ENCODE peak calls at places on chromosomes 11 and 22, in nine cellular contexts. One of them, this sample, is unnamed.

GRCh38 chr11:106202935-106203620 is 125.6 kb downstream of the AASDHPPT start:
- DNase-seq in ascending aorta: no peak
- DNase-seq in psoas muscle: no peak
- DNase-seq in WERI-Rb-1: no peak
- DNase-seq in kidney: no peak
- DNase-seq in AG04449: no peak
- DNase-seq in HFFc6: no peak
- DNase-seq in IMR-90: peak; percentile 1
- DNase-seq in heart left ventricle: no peak
- DNase-seq in this sample: no peak

GRCh38 chr11:75597636-75598035 is 35.6 kb downstream of the SERPINH1 start:
- DNase-seq in HFFc6: no peak
- DNase-seq in psoas muscle: no peak
- DNase-seq in AG04449: no peak
- DNase-seq in IMR-90: no peak
- DNase-seq in WERI-Rb-1: peak; percentile 74
- DNase-seq in ascending aorta: no peak
- DNase-seq in heart left ventricle: no peak
- DNase-seq in kidney: no peak
- DNase-seq in this sample: no peak

GRCh38 chr11:12921580-12922157 is 87.4 kb upstream of the RASSF10 start:
- DNase-seq in WERI-Rb-1: no peak
- DNase-seq in psoas muscle: no peak
- DNase-seq in ascending aorta: no peak
- DNase-seq in IMR-90: no peak
- DNase-seq in AG04449: no peak
- DNase-seq in kidney: no peak
- DNase-seq in heart left ventricle: no peak
- DNase-seq in HFFc6: no peak
- DNase-seq in this sample: no peak

GRCh38 chr11:86046111-86046510 is 22.8 kb downstream of the PICALM start:
- DNase-seq in kidney: no peak
- DNase-seq in psoas muscle: no peak
- DNase-seq in heart left ventricle: no peak
- DNase-seq in IMR-90: no peak
- DNase-seq in AG04449: no peak
- DNase-seq in ascending aorta: no peak
- DNase-seq in WERI-Rb-1: no peak
- DNase-seq in HFFc6: no peak
- DNase-seq in this sample: no peak

GRCh38 chr11:102280237-102280833 is 36.9 kb upstream of the BIRC3 start:
- DNase-seq in AG04449: no peak
- DNase-seq in psoas muscle: no peak
- DNase-seq in heart left ventricle: no peak
- DNase-seq in kidney: no peak
- DNase-seq in IMR-90: no peak
- DNase-seq in ascending aorta: no peak
- DNase-seq in HFFc6: no peak
- DNase-seq in WERI-Rb-1: no peak
- DNase-seq in this sample: no peak

GRCh38 chr11:124193221-124193945 is 10.2 kb downstream of the OR10D3 start:
- DNase-seq in IMR-90: no peak
- DNase-seq in AG04449: no peak
- DNase-seq in heart left ventricle: no peak
- DNase-seq in kidney: no peak
- DNase-seq in psoas muscle: no peak
- DNase-seq in HFFc6: no peak
- DNase-seq in ascending aorta: no peak
- DNase-seq in WERI-Rb-1: no peak
- DNase-seq in this sample: no peak

GRCh38 chr11:9459573-9460321 is 1.1 kb upstream of the ZNF143 start:
- DNase-seq in WERI-Rb-1: peak; percentile 59
- DNase-seq in ascending aorta: no peak
- DNase-seq in IMR-90: peak; percentile 64
- DNase-seq in HFFc6: peak; percentile 2
- DNase-seq in psoas muscle: no peak
- DNase-seq in kidney: no peak
- DNase-seq in AG04449: no peak
- DNase-seq in heart left ventricle: no peak
- DNase-seq in this sample: no peak

GRCh38 chr22:44729391-44730012 is 22.9 kb upstream of the ARHGAP8 start:
- DNase-seq in AG04449: no peak
- DNase-seq in heart left ventricle: peak; percentile 81
- DNase-seq in kidney: no peak
- DNase-seq in HFFc6: peak; percentile 47
- DNase-seq in ascending aorta: no peak
- DNase-seq in WERI-Rb-1: no peak
- DNase-seq in IMR-90: peak; percentile 71
- DNase-seq in psoas muscle: peak; percentile 68
- DNase-seq in this sample: no peak

GRCh38 chr11:47001666-47002285 is 65.2 kb downstream of the CSTPP1 start:
- DNase-seq in WERI-Rb-1: no peak
- DNase-seq in psoas muscle: no peak
- DNase-seq in ascending aorta: no peak
- DNase-seq in HFFc6: no peak
- DNase-seq in kidney: no peak
- DNase-seq in IMR-90: peak; percentile 41
- DNase-seq in AG04449: no peak
- DNase-seq in heart left ventricle: no peak
- DNase-seq in this sample: no peak

GRCh38 chr11:1220941-1221721 is 1.7 kb upstream of the MUC5B start:
- DNase-seq in psoas muscle: peak; percentile 44
- DNase-seq in AG04449: no peak
- DNase-seq in kidney: peak; percentile 54
- DNase-seq in WERI-Rb-1: no peak
- DNase-seq in ascending aorta: no peak
- DNase-seq in IMR-90: no peak
- DNase-seq in heart left ventricle: peak; percentile 39
- DNase-seq in HFFc6: no peak
- DNase-seq in this sample: no peak

GRCh38 chr11:81869337-81870065 is 864.2 kb downstream of the FAM181B start:
- DNase-seq in ascending aorta: no peak
- DNase-seq in heart left ventricle: no peak
- DNase-seq in HFFc6: no peak
- DNase-seq in kidney: no peak
- DNase-seq in IMR-90: no peak
- DNase-seq in AG04449: no peak
- DNase-seq in WERI-Rb-1: no peak
- DNase-seq in psoas muscle: no peak
- DNase-seq in this sample: no peak

GRCh38 chr11:73206751-73207280 is 11.3 kb upstream of the P2RY2 start:
- DNase-seq in heart left ventricle: no peak
- DNase-seq in WERI-Rb-1: no peak
- DNase-seq in IMR-90: no peak
- DNase-seq in psoas muscle: no peak
- DNase-seq in AG04449: no peak
- DNase-seq in ascending aorta: no peak
- DNase-seq in HFFc6: no peak
- DNase-seq in kidney: no peak
- DNase-seq in this sample: no peak

GRCh38 chr11:119015054-119015611 is 3.0 kb downstream of the RPS25 start:
- DNase-seq in psoas muscle: no peak
- DNase-seq in AG04449: no peak
- DNase-seq in ascending aorta: no peak
- DNase-seq in IMR-90: no peak
- DNase-seq in kidney: no peak
- DNase-seq in HFFc6: no peak
- DNase-seq in heart left ventricle: no peak
- DNase-seq in WERI-Rb-1: no peak
- DNase-seq in this sample: no peak

GRCh38 chr11:113202431-113202830 is 112.0 kb upstream of the TTC12 start:
- DNase-seq in heart left ventricle: no peak
- DNase-seq in kidney: no peak
- DNase-seq in psoas muscle: no peak
- DNase-seq in AG04449: no peak
- DNase-seq in IMR-90: no peak
- DNase-seq in WERI-Rb-1: no peak
- DNase-seq in ascending aorta: no peak
- DNase-seq in HFFc6: peak; percentile 3
- DNase-seq in this sample: no peak

GRCh38 chr11:85875505-85875904 is 20.3 kb downstream of the CCDC83 start:
- DNase-seq in IMR-90: peak; percentile 83
- DNase-seq in psoas muscle: no peak
- DNase-seq in ascending aorta: no peak
- DNase-seq in kidney: no peak
- DNase-seq in WERI-Rb-1: no peak
- DNase-seq in heart left ventricle: no peak
- DNase-seq in AG04449: no peak
- DNase-seq in HFFc6: peak; percentile 63
- DNase-seq in this sample: no peak

GRCh38 chr22:35476341-35476740 is 64.3 kb upstream of the RASD2 start:
- DNase-seq in ascending aorta: no peak
- DNase-seq in heart left ventricle: no peak
- DNase-seq in psoas muscle: no peak
- DNase-seq in kidney: no peak
- DNase-seq in AG04449: no peak
- DNase-seq in HFFc6: no peak
- DNase-seq in WERI-Rb-1: no peak
- DNase-seq in IMR-90: no peak
- DNase-seq in this sample: no peak

GRCh38 chr11:126824035-126824607 is 176.4 kb downstream of the KIRREL3 start:
- DNase-seq in IMR-90: no peak
- DNase-seq in HFFc6: no peak
- DNase-seq in AG04449: no peak
- DNase-seq in ascending aorta: no peak
- DNase-seq in kidney: no peak
- DNase-seq in WERI-Rb-1: no peak
- DNase-seq in heart left ventricle: no peak
- DNase-seq in psoas muscle: no peak
- DNase-seq in this sample: no peak

GRCh38 chr11:61607920-61608599 is 27.2 kb upstream of the SYT7 start:
- DNase-seq in WERI-Rb-1: no peak
- DNase-seq in HFFc6: no peak
- DNase-seq in kidney: no peak
- DNase-seq in AG04449: no peak
- DNase-seq in ascending aorta: no peak
- DNase-seq in IMR-90: no peak
- DNase-seq in psoas muscle: no peak
- DNase-seq in heart left ventricle: no peak
- DNase-seq in this sample: no peak

GRCh38 chr11:95091663-95092062 is 2.0 kb downstream of the ENDOD1 start:
- DNase-seq in ascending aorta: no peak
- DNase-seq in IMR-90: no peak
- DNase-seq in psoas muscle: no peak
- DNase-seq in WERI-Rb-1: no peak
- DNase-seq in HFFc6: no peak
- DNase-seq in kidney: no peak
- DNase-seq in heart left ventricle: no peak
- DNase-seq in AG04449: no peak
- DNase-seq in this sample: no peak

GRCh38 chr11:47259178-47259977 is 1.6 kb downstream of the NR1H3 start:
- DNase-seq in heart left ventricle: no peak
- DNase-seq in psoas muscle: peak; percentile 54
- DNase-seq in HFFc6: no peak
- DNase-seq in WERI-Rb-1: peak; percentile 40
- DNase-seq in IMR-90: peak; percentile 30
- DNase-seq in kidney: no peak
- DNase-seq in ascending aorta: no peak
- DNase-seq in AG04449: no peak
- DNase-seq in this sample: no peak

GRCh38 chr11:111913997-111914396 is 1.5 kb downstream of the HSPB2 start:
- DNase-seq in heart left ventricle: peak; percentile 65
- DNase-seq in ascending aorta: peak; percentile 85
- DNase-seq in HFFc6: peak; percentile 75
- DNase-seq in WERI-Rb-1: no peak
- DNase-seq in psoas muscle: peak; percentile 69
- DNase-seq in IMR-90: peak; percentile 76
- DNase-seq in AG04449: peak; percentile 69
- DNase-seq in kidney: peak; percentile 84
- DNase-seq in this sample: no peak

GRCh38 chr22:40441761-40442364 is 71.5 kb downstream of the SGSM3 start:
- DNase-seq in kidney: no peak
- DNase-seq in WERI-Rb-1: no peak
- DNase-seq in ascending aorta: no peak
- DNase-seq in psoas muscle: no peak
- DNase-seq in IMR-90: no peak
- DNase-seq in heart left ventricle: no peak
- DNase-seq in AG04449: no peak
- DNase-seq in HFFc6: no peak
- DNase-seq in this sample: no peak

GRCh38 chr11:37177721-37178120 is 579.7 kb upstream of the RAG2 start:
- DNase-seq in kidney: no peak
- DNase-seq in ascending aorta: no peak
- DNase-seq in heart left ventricle: no peak
- DNase-seq in IMR-90: no peak
- DNase-seq in HFFc6: no peak
- DNase-seq in psoas muscle: no peak
- DNase-seq in WERI-Rb-1: no peak
- DNase-seq in AG04449: no peak
- DNase-seq in this sample: no peak
- TF ChIP-seq CTCF in kidney: no peak
- TF ChIP-seq CTCF in ascending aorta: no peak
- TF ChIP-seq CTCF in heart left ventricle: no peak
- TF ChIP-seq CTCF in IMR-90: no peak
- TF ChIP-seq CTCF in HFFc6: no peak
- TF ChIP-seq CTCF in psoas muscle: no peak
- TF ChIP-seq CTCF in WERI-Rb-1: no peak
- TF ChIP-seq CTCF in AG04449: no peak
- TF ChIP-seq CTCF in this sample: no peak

GRCh38 chr11:33835143-33835878 is 56.6 kb downstream of the LMO2 start:
- DNase-seq in AG04449: peak; percentile 53
- DNase-seq in HFFc6: peak; percentile 84
- DNase-seq in ascending aorta: no peak
- DNase-seq in psoas muscle: no peak
- DNase-seq in WERI-Rb-1: no peak
- DNase-seq in heart left ventricle: no peak
- DNase-seq in kidney: no peak
- DNase-seq in IMR-90: peak; percentile 76
- DNase-seq in this sample: no peak
- TF ChIP-seq CTCF in AG04449: no peak
- TF ChIP-seq CTCF in HFFc6: peak; percentile 77
- TF ChIP-seq CTCF in ascending aorta: no peak
- TF ChIP-seq CTCF in psoas muscle: no peak
- TF ChIP-seq CTCF in WERI-Rb-1: no peak
- TF ChIP-seq CTCF in heart left ventricle: no peak
- TF ChIP-seq CTCF in kidney: peak; percentile 10
- TF ChIP-seq CTCF in IMR-90: peak; percentile 51
- TF ChIP-seq CTCF in this sample: peak; percentile 22

GRCh38 chr11:131486937-131487336 is 116.5 kb downstream of the NTM start:
- DNase-seq in ascending aorta: no peak
- DNase-seq in AG04449: no peak
- DNase-seq in heart left ventricle: no peak
- DNase-seq in HFFc6: no peak
- DNase-seq in IMR-90: no peak
- DNase-seq in psoas muscle: no peak
- DNase-seq in kidney: no peak
- DNase-seq in WERI-Rb-1: no peak
- DNase-seq in this sample: no peak
- TF ChIP-seq CTCF in ascending aorta: no peak
- TF ChIP-seq CTCF in AG04449: no peak
- TF ChIP-seq CTCF in heart left ventricle: no peak
- TF ChIP-seq CTCF in HFFc6: no peak
- TF ChIP-seq CTCF in IMR-90: no peak
- TF ChIP-seq CTCF in psoas muscle: no peak
- TF ChIP-seq CTCF in kidney: no peak
- TF ChIP-seq CTCF in WERI-Rb-1: no peak
- TF ChIP-seq CTCF in this sample: no peak

GRCh38 chr11:11899401-11899800 is 57.6 kb downstream of the USP47 start:
- DNase-seq in WERI-Rb-1: no peak
- DNase-seq in AG04449: no peak
- DNase-seq in IMR-90: no peak
- DNase-seq in kidney: no peak
- DNase-seq in ascending aorta: no peak
- DNase-seq in psoas muscle: no peak
- DNase-seq in heart left ventricle: no peak
- DNase-seq in HFFc6: no peak
- DNase-seq in this sample: no peak
- TF ChIP-seq CTCF in WERI-Rb-1: no peak
- TF ChIP-seq CTCF in AG04449: no peak
- TF ChIP-seq CTCF in IMR-90: no peak
- TF ChIP-seq CTCF in kidney: no peak
- TF ChIP-seq CTCF in ascending aorta: no peak
- TF ChIP-seq CTCF in psoas muscle: no peak
- TF ChIP-seq CTCF in heart left ventricle: no peak
- TF ChIP-seq CTCF in HFFc6: no peak
- TF ChIP-seq CTCF in this sample: no peak